ENCODE peak calls at places on chromosomes 11 and 22, in five cellular contexts. B is fibroblast of the aortic adventitia, J is neural crest cell, C is glutamatergic neuron, F is Peyer's patch. E is an unnamed sample.

GRCh38 chr11:106389096-106389495 is 311.6 kb downstream of the AASDHPPT start:
- DNase-seq in F (no peak), C (no peak), J (no peak), B (peak; percentile 75), E (peak; percentile 81)

GRCh38 chr11:24082860-24083259 is 414.0 kb upstream of the LUZP2 start:
- DNase-seq in F (no peak), C (no peak), B (no peak), J (no peak), E (no peak)

GRCh38 chr11:128709402-128709801 is 15.5 kb downstream of the FLI1 start:
- DNase-seq in F (no peak), J (no peak), B (peak; percentile 100), C (no peak), E (peak; percentile 97)

GRCh38 chr11:57249384-57250319 is 12.6 kb upstream of the APLNR start:
- DNase-seq in J (peak; percentile 71), C (peak; percentile 82), F (peak; percentile 77), B (peak; percentile 74), E (peak; percentile 78)

GRCh38 chr11:747176-748006 is at the start of gene TALDO1:
- DNase-seq in C (peak; percentile 98), F (peak; percentile 96), J (peak; percentile 91), B (peak; percentile 68), E (peak; percentile 80)

GRCh38 chr22:50250555-50251471 is at the start of gene HDAC10:
- DNase-seq in F (peak; percentile 93), J (peak; percentile 65), C (peak; percentile 89), B (peak; percentile 64), E (peak; percentile 82)

GRCh38 chr11:110000045-110000502 is 93.1 kb upstream of the ZC3H12C start:
- DNase-seq in F (no peak), B (peak; percentile 96), C (no peak), J (no peak), E (peak; percentile 95)

GRCh38 chr11:77525455-77526091 is 51.7 kb upstream of the PAK1 start:
- DNase-seq in F (no peak), C (no peak), B (no peak), J (no peak), E (no peak)

GRCh38 chr11:64125676-64126075 is 40.2 kb downstream of the MACROD1 start:
- DNase-seq in B (no peak), C (no peak), F (no peak), J (no peak), E (no peak)

GRCh38 chr11:87290304-87290922 is 252.7 kb downstream of the TMEM135 start:
- DNase-seq in F (no peak), C (no peak), J (no peak), B (peak; percentile 84), E (peak; percentile 81)

GRCh38 chr11:83027794-83028193 is 43.9 kb downstream of the RAB30 start:
- DNase-seq in B (no peak), F (no peak), J (no peak), C (no peak), E (no peak)

GRCh38 chr22:20940904-20941385 is 23.7 kb downstream of the CRKL start:
- DNase-seq in J (no peak), C (no peak), B (no peak), F (no peak), E (no peak)

GRCh38 chr22:36911887-36912661 is 1.4 kb upstream of the CSF2RB start:
- DNase-seq in C (no peak), J (no peak), B (peak; percentile 31), F (no peak), E (no peak)

GRCh38 chr11:64566042-64566914 is 24.7 kb upstream of the SLC22A12 start:
- DNase-seq in B (peak; percentile 76), C (peak; percentile 59), F (peak; percentile 68), J (peak; percentile 58), E (peak; percentile 87)

GRCh38 chr22:32920032-32920628 is 118.6 kb downstream of the TIMP3 start:
- DNase-seq in C (no peak), B (peak; percentile 79), J (no peak), F (peak; percentile 56), E (peak; percentile 94)

GRCh38 chr11:12042215-12042676 is 33.8 kb upstream of the DKK3 start:
- DNase-seq in J (no peak), B (peak; percentile 74), C (no peak), F (no peak), E (peak; percentile 97)

GRCh38 chr22:20024225-20025087 is 3.5 kb downstream of the TANGO2 start:
- DNase-seq in J (no peak), C (peak; percentile 71), B (no peak), F (no peak), E (no peak)

GRCh38 chr11:1873048-1873812 is 18.5 kb downstream of the PRR33 start:
- DNase-seq in J (no peak), C (peak; percentile 12), B (peak; percentile 60), F (no peak), E (peak; percentile 54)

GRCh38 chr11:64661622-64662021 is 61.4 kb downstream of the NRXN2 start:
- DNase-seq in F (no peak), C (no peak), B (no peak), J (no peak), E (no peak)

GRCh38 chr22:37147186-37147990 is 2.3 kb downstream of the IL2RB start:
- DNase-seq in J (no peak), F (no peak), C (no peak), B (no peak), E (no peak)

GRCh38 chr11:95727630-95728029 is 62.0 kb downstream of the FAM76B start:
- DNase-seq in J (no peak), C (no peak), F (no peak), B (no peak), E (no peak)

GRCh38 chr22:50202130-50202671 is 1.4 kb downstream of the SELENOO start:
- DNase-seq in F (no peak), J (no peak), B (no peak), C (no peak), E (no peak)

GRCh38 chr22:45428391-45429385 is 15.2 kb downstream of the RIBC2 start:
- DNase-seq in C (no peak), B (no peak), F (peak; percentile 27), J (no peak), E (no peak)

GRCh38 chr11:113664069-113664980 is 41.8 kb downstream of the TMPRSS5 start:
- DNase-seq in F (no peak), J (no peak), C (no peak), B (peak; percentile 30), E (peak; percentile 62)

GRCh38 chr22:38569972-38570840 is at the start of gene DMC1:
- DNase-seq in B (peak; percentile 78), J (peak; percentile 95), C (peak; percentile 97), F (peak; percentile 98), E (peak; percentile 81)

GRCh38 chr11:1862588-1863351 is 9.9 kb downstream of the LSP1 start:
- DNase-seq in J (no peak), C (no peak), F (no peak), B (no peak), E (peak; percentile 39)

GRCh38 chr11:24093410-24093809 is 403.4 kb upstream of the LUZP2 start:
- DNase-seq in B (no peak), C (no peak), J (no peak), F (no peak), E (no peak)

GRCh38 chr22:48372395-48372794 is 1455.3 kb downstream of the BRD1 start:
- DNase-seq in F (peak; percentile 27), J (no peak), C (no peak), B (no peak), E (no peak)

GRCh38 chr11:38221295-38221694 is 1623.3 kb upstream of the RAG2 start:
- DNase-seq in B (no peak), C (no peak), F (no peak), J (no peak), E (no peak)

GRCh38 chr11:30902929-30903328 is 316.8 kb upstream of the MPPED2 start:
- DNase-seq in C (no peak), J (no peak), F (no peak), B (no peak), E (no peak)

GRCh38 chr11:117882539-117882938 is 6.1 kb upstream of the FXYD6 start:
- DNase-seq in F (peak; percentile 28), B (no peak), C (no peak), J (no peak), E (no peak)

GRCh38 chr11:2290351-2290841 is 11.3 kb downstream of the C11orf21 start:
- DNase-seq in F (no peak), C (peak; percentile 14), B (no peak), J (no peak), E (no peak)

GRCh38 chr11:58493676-58494075 is 14.2 kb downstream of the OR5B21 start:
- DNase-seq in J (no peak), F (no peak), B (peak; percentile 25), C (no peak), E (peak; percentile 31)

GRCh38 chr11:19660076-19660475 is 52.6 kb upstream of the NAV2 start:
- DNase-seq in B (peak; percentile 45), C (no peak), J (no peak), F (peak; percentile 67), E (peak; percentile 66)

GRCh38 chr22:33477131-33478111 is 419.2 kb upstream of the SYN3 start:
- DNase-seq in J (no peak), B (no peak), F (no peak), C (no peak), E (no peak)

GRCh38 chr11:75035911-75036536 is 47.3 kb downstream of the NEU3 start:
- DNase-seq in B (no peak), C (no peak), F (peak; percentile 46), J (no peak), E (no peak)

GRCh38 chr11:26030419-26030818 is 301.5 kb upstream of the ANO3 start:
- DNase-seq in J (no peak), B (no peak), F (no peak), C (no peak), E (no peak)
- TF ChIP-seq CTCF in J (no peak), B (no peak), F (no peak), C (no peak), E (no peak)

GRCh38 chr11:46391578-46392420 is at the start of gene CHRM4:
- DNase-seq in F (no peak), C (peak; percentile 80), B (no peak), J (peak; percentile 51), E (peak; percentile 36)
- TF ChIP-seq CTCF in F (peak; percentile 43), C (peak; percentile 63), B (peak; percentile 17), J (peak; percentile 57), E (peak; percentile 36)

DNA sequence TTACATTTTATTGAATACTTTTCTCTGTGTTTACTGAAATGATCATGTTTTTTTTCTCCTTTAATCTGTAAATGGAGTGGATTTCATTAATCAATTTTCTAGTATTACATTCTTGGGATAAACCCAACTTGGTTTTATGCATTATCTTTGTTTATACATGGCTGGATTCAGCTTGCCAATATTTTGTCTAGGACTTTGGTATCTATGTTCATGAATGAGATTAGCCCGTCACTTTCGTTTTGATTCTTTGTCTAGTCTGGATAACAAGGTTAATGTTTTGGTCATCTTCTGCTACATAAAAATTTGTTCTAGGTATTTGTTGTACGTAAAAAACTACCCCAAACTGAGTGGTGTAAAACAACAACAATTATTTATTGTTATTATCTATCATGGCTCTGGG is 127.9 kb upstream of the PAX6 start:
- DNase-seq in C (no peak), J (no peak), B (no peak), F (no peak), E (no peak)
- TF ChIP-seq CTCF in C (no peak), J (no peak), B (no peak), F (no peak), E (no peak)

DNA sequence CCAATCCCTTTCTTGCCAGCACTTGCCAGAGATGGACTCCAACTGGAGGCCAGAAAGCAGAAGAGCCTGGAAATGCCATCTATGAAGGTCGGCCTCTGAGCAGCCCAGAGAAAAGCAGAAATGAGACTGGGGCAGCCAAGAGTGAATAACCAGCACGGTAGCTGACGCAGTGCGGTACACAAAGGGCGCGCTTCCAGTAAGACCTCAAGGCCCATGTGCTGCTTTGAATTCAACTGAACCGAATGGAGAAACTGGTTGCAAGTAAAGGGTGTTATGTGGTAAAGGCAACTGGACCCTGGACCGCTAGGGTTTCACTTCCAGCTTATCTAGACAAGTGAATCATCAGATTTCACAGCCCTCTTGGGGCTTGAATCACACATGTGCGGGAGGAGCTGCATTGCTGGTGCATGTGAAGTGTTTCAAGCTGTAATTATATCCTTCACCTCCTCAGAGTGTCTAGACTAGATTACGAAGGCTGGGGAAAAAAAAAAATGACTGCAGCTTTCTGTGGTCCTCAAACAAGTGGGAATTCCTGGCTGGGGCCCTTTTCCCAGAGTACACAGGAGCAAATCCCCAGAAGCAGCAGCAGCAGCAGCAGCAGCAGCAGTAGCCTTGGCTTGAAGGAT is 128.9 kb downstream of the CCDC34 start:
- DNase-seq in J (no peak), F (peak; percentile 85), C (peak; percentile 25), B (peak; percentile 99), E (peak; percentile 95)
- TF ChIP-seq CTCF in J (no peak), F (peak; percentile 29), C (no peak), B (peak; percentile 34), E (peak; percentile 30)